ENCODE peak calls at places on chromosomes 6 and 20, in ten cellular contexts. G is stimulated activated naive B cell treated with anti-CD40 and anti-IgM and Interleukin-4, amounts not matched to agents 10 μg/mL and 1 μg/mL and 100 μg/mL, for 72 hours; I is EL; Y is NCI-H1092 treated with DMSO at 0.1 percent for 48 hours; O is aorta; H is non-pigmented ciliary epithelial cell; L is LHCN-M2; B is stimulated activated CD8-positive, alpha-beta memory T cell treated with anti-CD3 and anti-CD28 coated beads, Interleukin-12 subunit alpha, Interleukin-12 subunit beta, amount 100 ng/mL, for 1 hour; K is Daoy; S is fibroblast of the aortic adventitia. V is an unnamed sample.
A peak's percentile ranks its signal among the peaks of the same experiment; 100 is the strongest.

GRCh38 chr20:41592516-41593192 is 25.5 kb downstream of the CHD6 start:
- DNase-seq in O (no peak), B (no peak), L (peak; percentile 57), K (peak; percentile 5), I (no peak), H (no peak), Y (no peak), G (no peak), S (no peak), V (peak; percentile 17)

GRCh38 chr6:90982581-90982980 is 395.7 kb upstream of the MAP3K7 start:
- DNase-seq in I (no peak), S (no peak), Y (no peak), B (no peak), O (peak; percentile 55), L (no peak), G (no peak), H (no peak), K (no peak), V (no peak)

GRCh38 chr20:10910535-10911239 is 236.9 kb upstream of the JAG1 start:
- DNase-seq in I (no peak), H (no peak), O (no peak), S (peak; percentile 89), G (no peak), K (no peak), B (no peak), L (no peak), Y (peak; percentile 72), V (no peak)

GRCh38 chr20:48607544-48607865 is 220.3 kb downstream of the PREX1 start:
- DNase-seq in B (no peak), Y (no peak), I (no peak), L (no peak), O (no peak), G (no peak), H (no peak), K (no peak), S (no peak), V (no peak)

GRCh38 chr6:117138920-117139319 is 126.4 kb upstream of the VGLL2 start:
- DNase-seq in G (no peak), S (no peak), I (no peak), B (no peak), K (no peak), Y (no peak), O (no peak), H (no peak), L (peak; percentile 22), V (peak; percentile 2)

GRCh38 chr20:49768204-49769124 is 44.2 kb upstream of the SLC9A8 start:
- DNase-seq in Y (peak; percentile 10), B (no peak), H (peak; percentile 57), L (peak; percentile 86), K (peak; percentile 25), G (no peak), S (peak; percentile 97), O (no peak), I (peak; percentile 78), V (peak; percentile 83)

GRCh38 chr20:61170521-61170920 is 81.5 kb upstream of the CDH4 start:
- DNase-seq in S (no peak), I (no peak), Y (no peak), G (no peak), L (no peak), O (no peak), H (no peak), B (no peak), K (no peak), V (no peak)

GRCh38 chr20:47610247-47610944 is 108.7 kb downstream of the NCOA3 start:
- DNase-seq in S (peak; percentile 81), I (peak; percentile 74), O (no peak), G (peak; percentile 42), Y (no peak), L (peak; percentile 80), H (peak; percentile 79), K (peak; percentile 71), B (peak; percentile 81), V (peak; percentile 86)

GRCh38 chr6:20839624-20840023 is 305.4 kb downstream of the CDKAL1 start:
- DNase-seq in K (no peak), L (no peak), S (no peak), G (no peak), O (no peak), B (no peak), Y (no peak), I (no peak), H (no peak), V (no peak)

GRCh38 chr6:43304882-43305281 is 3.7 kb downstream of the CRIP3 start:
- DNase-seq in O (no peak), S (no peak), H (no peak), Y (no peak), I (no peak), K (no peak), B (no peak), G (no peak), L (no peak), V (no peak)

GRCh38 chr6:2614155-2614554 is 136.6 kb downstream of the MYLK4 start:
- DNase-seq in B (no peak), S (no peak), I (no peak), G (no peak), O (no peak), L (no peak), H (no peak), Y (no peak), K (no peak), V (no peak)

GRCh38 chr6:12196326-12196936 is 93.7 kb upstream of the EDN1 start:
- DNase-seq in K (peak; percentile 53), B (no peak), G (no peak), S (peak; percentile 23), Y (no peak), H (peak; percentile 45), O (no peak), L (peak; percentile 52), I (peak; percentile 84), V (peak; percentile 80)

GRCh38 chr6:32825966-32826365 is 9.2 kb upstream of the HLA-DOB start:
- DNase-seq in B (no peak), O (no peak), G (no peak), I (peak; percentile 71), K (no peak), H (no peak), Y (no peak), L (peak; percentile 72), S (peak; percentile 79), V (peak; percentile 91)

GRCh38 chr6:55943329-55943728 is 67.9 kb upstream of the BMP5 start:
- DNase-seq in S (peak; percentile 63), H (peak; percentile 43), L (peak; percentile 54), G (no peak), I (peak; percentile 35), K (no peak), O (no peak), B (no peak), Y (no peak), V (peak; percentile 3)

GRCh38 chr20:39269493-39270217 is 307.5 kb downstream of the DHX35 start:
- DNase-seq in K (no peak), I (no peak), O (no peak), H (no peak), Y (no peak), B (no peak), G (no peak), S (no peak), L (no peak), V (no peak)

GRCh38 chr6:4774715-4775590 is 1.3 kb upstream of the CDYL start:
- DNase-seq in G (no peak), K (no peak), H (no peak), S (no peak), L (no peak), Y (no peak), I (peak; percentile 15), O (no peak), B (no peak), V (no peak)

GRCh38 chr6:157850030-157850429 is 27.0 kb downstream of the SNX9 start:
- DNase-seq in K (no peak), S (no peak), H (no peak), Y (no peak), G (no peak), L (no peak), I (no peak), O (no peak), B (no peak), V (no peak)

GRCh38 chr6:43386492-43386891 is 17.0 kb upstream of the ZNF318 start:
- DNase-seq in S (peak; percentile 60), H (no peak), O (no peak), B (no peak), G (no peak), I (no peak), L (no peak), K (no peak), Y (no peak), V (peak; percentile 26)

V was measured in HT1080.